ENCODE peak calls at places on chromosomes 16 and 17, in six cellular contexts. O is AG10803; L is suprapubic skin; P is RPMI7951; Q is stimulated activated naive CD8-positive, alpha-beta T cell treated with anti-CD3 and anti-CD28 coated beads, Interleukin-15, Interleukin-2, amounts not matched to agents 100 U/mL and 50 U/mL, for 24 hours; I is fibroblast of mammary gland. R is an unnamed sample.
A peak's percentile ranks its signal among the peaks of the same experiment; 100 is the strongest.

GRCh38 chr17:34717092-34717491 is 137.7 kb downstream of the TMEM132E start:
- DNase-seq in O (no peak), I (no peak), L (no peak), Q (no peak), P (no peak), R (no peak)

GRCh38 chr17:21371511-21372081 is 4.6 kb upstream of the KCNJ12 start:
- DNase-seq in Q (no peak), P (no peak), L (no peak), I (no peak), O (no peak), R (no peak)

GRCh38 chr17:17416400-17417360 is 60.1 kb upstream of the MED9 start:
- DNase-seq in P (peak; percentile 79), Q (no peak), I (peak; percentile 93), L (no peak), O (peak; percentile 79), R (no peak)

GRCh38 chr17:80286638-80286960 is 25.9 kb downstream of the RNF213 start:
- DNase-seq in L (no peak), Q (no peak), I (no peak), P (no peak), O (no peak), R (no peak)

GRCh38 chr16:77679901-77680300 is 42.4 kb upstream of the NUDT7 start:
- DNase-seq in P (peak; percentile 49), I (peak; percentile 28), Q (no peak), O (peak; percentile 10), L (no peak), R (no peak)

GRCh38 chr16:54597222-54597621 is 310.6 kb upstream of the IRX3 start:
- DNase-seq in L (no peak), P (no peak), O (no peak), I (no peak), Q (no peak), R (no peak)

GRCh38 chr16:19804538-19805323 is 79.9 kb downstream of the GPRC5B start:
- DNase-seq in I (no peak), Q (peak; percentile 7), O (no peak), P (no peak), L (peak; percentile 83), R (no peak)

GRCh38 chr16:48829911-48830310 is 219.9 kb upstream of the N4BP1 start:
- DNase-seq in Q (no peak), O (no peak), L (no peak), I (no peak), P (no peak), R (no peak)

GRCh38 chr16:684067-684794 is at the start of gene JMJD8:
- DNase-seq in Q (peak; percentile 99), I (peak; percentile 91), P (peak; percentile 93), O (peak; percentile 94), L (peak; percentile 98), R (peak; percentile 99)

GRCh38 chr17:35780876-35781409 is 14.5 kb downstream of the MMP28 start:
- DNase-seq in Q (no peak), P (no peak), L (no peak), I (no peak), O (no peak), R (no peak)

GRCh38 chr17:74369221-74369620 is 1.9 kb downstream of the GPR142 start:
- DNase-seq in Q (peak; percentile 72), O (no peak), L (no peak), P (no peak), I (no peak), R (no peak)

GRCh38 chr17:1977583-1978395 is 47.3 kb downstream of the RTN4RL1 start:
- DNase-seq in P (no peak), L (no peak), O (no peak), Q (no peak), I (no peak), R (no peak)

GRCh38 chr17:41415833-41416335 is 8.5 kb downstream of the KRT37 start:
- DNase-seq in P (peak; percentile 61), I (no peak), O (peak; percentile 74), Q (no peak), L (no peak), R (no peak)

GRCh38 chr17:73838815-73839214 is 194.6 kb upstream of the SDK2 start:
- DNase-seq in Q (no peak), P (no peak), I (no peak), O (no peak), L (no peak), R (no peak)

GRCh38 chr16:24984101-24984500 is 31.1 kb downstream of the ARHGAP17 start:
- DNase-seq in P (no peak), O (no peak), L (no peak), Q (no peak), I (no peak), R (no peak)

GRCh38 chr16:17213025-17213424 is 257.7 kb downstream of the XYLT1 start:
- DNase-seq in I (no peak), L (no peak), P (no peak), O (no peak), Q (no peak), R (no peak)

GRCh38 chr16:48014349-48015135 is 141.3 kb downstream of the ABCC12 start:
- DNase-seq in L (no peak), O (no peak), P (peak; percentile 92), I (peak; percentile 4), Q (no peak), R (peak; percentile 72)

GRCh38 chr16:17068524-17068923 is 402.2 kb downstream of the XYLT1 start:
- DNase-seq in P (no peak), I (no peak), O (no peak), L (no peak), Q (no peak), R (no peak)

GRCh38 chr17:3600529-3601205 is 8.5 kb downstream of the TRPV1 start:
- DNase-seq in O (no peak), L (no peak), I (no peak), P (no peak), Q (no peak), R (no peak)

GRCh38 chr16:49158029-49158642 is 123.5 kb downstream of the CBLN1 start:
- DNase-seq in O (no peak), I (peak; percentile 17), P (peak; percentile 32), L (no peak), Q (no peak), R (no peak)